ENCODE peak calls at places on chromosome 10, in four cellular contexts. One of them, this sample, is unnamed. For H3K4me1 and H3K27me3, the result is how much of the 10 kb centered on the place peaks cover.

GRCh38 chr10:19347592-19347991 is 299.0 kb downstream of the MALRD1 start:
- DNase-seq in heart right ventricle: no peak
- DNase-seq in mammary epithelial cell: peak
- DNase-seq in tibial artery: no peak
- DNase-seq in this sample: no peak

GRCh38 chr10:128571745-128572144 is 445.5 kb upstream of the MKI67 start:
- DNase-seq in heart right ventricle: no peak
- DNase-seq in tibial artery: no peak
- DNase-seq in mammary epithelial cell: no peak
- DNase-seq in this sample: no peak

GRCh38 chr10:86439544-86439943 is 72.9 kb upstream of the GRID1 start:
- DNase-seq in mammary epithelial cell: peak
- DNase-seq in tibial artery: peak
- DNase-seq in heart right ventricle: peak
- DNase-seq in this sample: peak

GRCh38 chr10:7551891-7552731 is 114.7 kb downstream of the ITIH5 start:
- DNase-seq in tibial artery: no peak
- DNase-seq in mammary epithelial cell: no peak
- DNase-seq in heart right ventricle: peak
- DNase-seq in this sample: no peak

GRCh38 chr10:86366033-86366901 is at the start of gene GRID1:
- DNase-seq in mammary epithelial cell: no peak
- DNase-seq in tibial artery: peak
- DNase-seq in heart right ventricle: peak
- DNase-seq in this sample: no peak

GRCh38 chr10:112732277-112732891 is 217.7 kb upstream of the TCF7L2 start:
- DNase-seq in tibial artery: no peak
- DNase-seq in heart right ventricle: no peak
- DNase-seq in mammary epithelial cell: peak
- DNase-seq in this sample: no peak

GRCh38 chr10:74433993-74434392 is 283.0 kb downstream of the ADK start:
- DNase-seq in tibial artery: no peak
- DNase-seq in mammary epithelial cell: no peak
- DNase-seq in heart right ventricle: no peak
- DNase-seq in this sample: no peak

GRCh38 chr10:78462728-78463228 is 429.1 kb downstream of the RPS24 start:
- DNase-seq in mammary epithelial cell: no peak
- DNase-seq in heart right ventricle: no peak
- DNase-seq in tibial artery: no peak
- DNase-seq in this sample: no peak

GRCh38 chr10:43846187-43846680 is 197.6 kb upstream of the ZNF32 start:
- DNase-seq in tibial artery: no peak
- DNase-seq in heart right ventricle: peak
- DNase-seq in mammary epithelial cell: no peak
- DNase-seq in this sample: no peak

GRCh38 chr10:118528426-118528825 is 67.0 kb downstream of the PRLHR start:
- DNase-seq in mammary epithelial cell: no peak
- DNase-seq in heart right ventricle: no peak
- DNase-seq in tibial artery: no peak
- DNase-seq in this sample: no peak

GRCh38 chr10:70478191-70479160 is at the start of gene PALD1:
- DNase-seq in tibial artery: peak
- DNase-seq in mammary epithelial cell: no peak
- DNase-seq in heart right ventricle: peak
- DNase-seq in this sample: peak

GRCh38 chr10:70476249-70477035 is 2.1 kb upstream of the PALD1 start:
- DNase-seq in mammary epithelial cell: no peak
- DNase-seq in tibial artery: no peak
- DNase-seq in heart right ventricle: no peak
- DNase-seq in this sample: no peak

GRCh38 chr10:70479626-70480253 is 1.2 kb downstream of the PALD1 start:
- DNase-seq in mammary epithelial cell: no peak
- DNase-seq in tibial artery: no peak
- DNase-seq in heart right ventricle: no peak
- DNase-seq in this sample: no peak

GRCh38 chr10:70479161-70479531 is 579 bp downstream of the PALD1 start:
- DNase-seq in heart right ventricle: no peak
- DNase-seq in tibial artery: no peak
- DNase-seq in mammary epithelial cell: no peak
- DNase-seq in this sample: no peak

GRCh38 chr10:70477661-70478162 is 855 bp upstream of the PALD1 start:
- DNase-seq in heart right ventricle: peak
- DNase-seq in mammary epithelial cell: peak
- DNase-seq in tibial artery: no peak
- DNase-seq in this sample: no peak
- H3K4me1 ChIP-seq in heart right ventricle: under half
- H3K4me1 ChIP-seq in mammary epithelial cell: under half
- H3K4me1 ChIP-seq in tibial artery: under half
- H3K4me1 ChIP-seq in this sample: under half

GRCh38 chr10:102412293-102412692 is 6.3 kb downstream of the PSD start:
- DNase-seq in mammary epithelial cell: no peak
- DNase-seq in tibial artery: no peak
- DNase-seq in heart right ventricle: no peak
- DNase-seq in this sample: no peak

GRCh38 chr10:102414749-102415148 is 3.8 kb downstream of the PSD start:
- DNase-seq in heart right ventricle: no peak
- DNase-seq in tibial artery: no peak
- DNase-seq in mammary epithelial cell: no peak
- DNase-seq in this sample: no peak

GRCh38 chr10:102413806-102414561 is 4.6 kb downstream of the PSD start:
- DNase-seq in heart right ventricle: no peak
- DNase-seq in mammary epithelial cell: no peak
- DNase-seq in tibial artery: no peak
- DNase-seq in this sample: no peak

GRCh38 chr10:102411341-102412255 is 7.0 kb downstream of the PSD start:
- DNase-seq in tibial artery: no peak
- DNase-seq in mammary epithelial cell: no peak
- DNase-seq in heart right ventricle: no peak
- DNase-seq in this sample: no peak

GRCh38 chr10:102413053-102413705 is 5.4 kb downstream of the PSD start:
- DNase-seq in tibial artery: no peak
- DNase-seq in mammary epithelial cell: no peak
- DNase-seq in heart right ventricle: no peak
- DNase-seq in this sample: no peak
- H3K27ac ChIP-seq in tibial artery: no peak
- H3K27ac ChIP-seq in mammary epithelial cell: no peak
- H3K27ac ChIP-seq in heart right ventricle: no peak
- H3K27ac ChIP-seq in this sample: no peak

DNA sequence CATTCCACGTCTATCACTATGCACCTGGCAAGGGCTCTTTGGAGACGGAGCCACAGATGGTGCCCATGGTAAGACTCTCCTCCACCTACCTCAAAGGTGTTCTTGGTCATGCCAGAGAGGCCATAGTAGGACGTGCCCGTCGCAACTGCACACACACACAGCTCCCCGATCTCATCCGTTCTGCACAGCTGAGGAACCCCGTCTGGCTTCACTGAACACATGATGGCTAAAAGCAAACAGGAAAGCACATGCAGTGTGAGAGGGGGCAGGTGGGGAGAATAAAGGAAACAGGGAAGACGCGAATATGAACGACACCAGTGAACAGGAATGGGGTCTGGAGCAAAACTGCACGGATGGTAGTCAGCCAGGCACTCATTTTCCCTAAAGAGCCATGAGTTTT is 230.9 kb downstream of the ZMYND11 start:
- DNase-seq in tibial artery: no peak
- DNase-seq in heart right ventricle: no peak
- DNase-seq in mammary epithelial cell: no peak
- DNase-seq in this sample: no peak
- H3K27me3 ChIP-seq in tibial artery: under half
- H3K27me3 ChIP-seq in heart right ventricle: under half
- H3K27me3 ChIP-seq in mammary epithelial cell: under half
- H3K27me3 ChIP-seq in this sample: under half

GRCh38 chr10:72200883-72201282 is 14.9 kb upstream of the ANAPC16 start:
- DNase-seq in tibial artery: no peak
- DNase-seq in mammary epithelial cell: no peak
- DNase-seq in heart right ventricle: no peak
- DNase-seq in this sample: no peak
- H3K4me1 ChIP-seq in tibial artery: under half
- H3K4me1 ChIP-seq in mammary epithelial cell: under half
- H3K4me1 ChIP-seq in heart right ventricle: under half
- H3K4me1 ChIP-seq in this sample: under half

GRCh38 chr10:11527068-11527467 is 84.4 kb downstream of the USP6NL start:
- DNase-seq in mammary epithelial cell: no peak
- DNase-seq in tibial artery: no peak
- DNase-seq in heart right ventricle: no peak
- DNase-seq in this sample: no peak

GRCh38 chr10:11530806-11531205 is 80.6 kb downstream of the USP6NL start:
- DNase-seq in mammary epithelial cell: no peak
- DNase-seq in heart right ventricle: no peak
- DNase-seq in tibial artery: no peak
- DNase-seq in this sample: no peak

GRCh38 chr10:11527700-11528255 is 83.7 kb downstream of the USP6NL start:
- DNase-seq in mammary epithelial cell: peak
- DNase-seq in tibial artery: no peak
- DNase-seq in heart right ventricle: no peak
- DNase-seq in this sample: no peak

GRCh38 chr10:11528286-11528685 is 83.2 kb downstream of the USP6NL start:
- DNase-seq in heart right ventricle: no peak
- DNase-seq in mammary epithelial cell: peak
- DNase-seq in tibial artery: no peak
- DNase-seq in this sample: no peak

DNA sequence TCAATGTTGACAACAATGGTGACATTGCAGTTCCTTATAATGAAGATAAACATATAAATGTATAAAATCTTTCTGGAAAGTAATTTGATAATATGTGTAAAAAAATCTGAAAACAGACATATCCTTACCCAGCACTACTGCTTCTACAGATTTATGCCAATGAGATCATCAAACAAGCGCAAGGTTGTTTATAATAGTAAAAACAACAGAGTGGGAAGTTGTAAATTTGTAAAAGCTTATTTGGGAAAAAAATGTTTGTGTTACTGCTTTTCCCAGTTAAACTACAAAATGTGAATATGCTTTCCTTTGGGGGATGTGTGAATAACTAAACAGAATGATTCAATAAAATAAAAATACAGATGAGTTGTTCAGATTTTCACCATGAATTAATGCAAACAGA is 82.2 kb downstream of the USP6NL start:
- DNase-seq in heart right ventricle: no peak
- DNase-seq in tibial artery: no peak
- DNase-seq in mammary epithelial cell: no peak
- DNase-seq in this sample: no peak
- H3K27ac ChIP-seq in heart right ventricle: no peak
- H3K27ac ChIP-seq in tibial artery: no peak
- H3K27ac ChIP-seq in mammary epithelial cell: peak
- H3K27ac ChIP-seq in this sample: no peak

This sample was measured in colonic mucosa.